ENCODE peak calls at places on chromosomes 2 and 18, in four cellular contexts. U is cardiac muscle cell, E is fibroblast of lung, H is hepatocyte. Q is an unnamed sample. For H3K36me3, the result is how much of the 10 kb centered on the place peaks cover.

GRCh38 chr2:38146917-38147307 is 71.0 kb upstream of the CYP1B1 start:
- DNase-seq in U (peak), E (peak), H (peak), Q (no peak)

GRCh38 chr2:64263315-64263714 is 119.1 kb upstream of the PELI1 start:
- DNase-seq in U (no peak), E (peak), H (peak), Q (no peak)

GRCh38 chr2:239595711-239596110 is 194.9 kb upstream of the HDAC4 start:
- DNase-seq in U (no peak), E (no peak), H (no peak), Q (no peak)

GRCh38 chr2:152336103-152336853 is 1.3 kb downstream of the FMNL2 start:
- DNase-seq in U (peak), E (peak), H (peak), Q (no peak)

GRCh38 chr2:207219716-207220414 is 54.1 kb upstream of the KLF7 start:
- DNase-seq in U (no peak), E (peak), H (peak), Q (no peak)

GRCh38 chr2:71882949-71883472 is 264.7 kb downstream of the CYP26B1 start:
- DNase-seq in U (no peak), E (peak), H (peak), Q (no peak)

GRCh38 chr2:10514743-10515142 is 66.6 kb upstream of the ODC1 start:
- DNase-seq in U (no peak), E (peak), H (no peak), Q (no peak)

GRCh38 chr2:95276888-95277245 is 2.6 kb downstream of the PROM2 start:
- DNase-seq in U (no peak), E (no peak), H (no peak), Q (no peak)

GRCh38 chr2:42926438-42927333 is 134.3 kb upstream of the HAAO start:
- DNase-seq in U (no peak), E (no peak), H (peak), Q (no peak)

DNA sequence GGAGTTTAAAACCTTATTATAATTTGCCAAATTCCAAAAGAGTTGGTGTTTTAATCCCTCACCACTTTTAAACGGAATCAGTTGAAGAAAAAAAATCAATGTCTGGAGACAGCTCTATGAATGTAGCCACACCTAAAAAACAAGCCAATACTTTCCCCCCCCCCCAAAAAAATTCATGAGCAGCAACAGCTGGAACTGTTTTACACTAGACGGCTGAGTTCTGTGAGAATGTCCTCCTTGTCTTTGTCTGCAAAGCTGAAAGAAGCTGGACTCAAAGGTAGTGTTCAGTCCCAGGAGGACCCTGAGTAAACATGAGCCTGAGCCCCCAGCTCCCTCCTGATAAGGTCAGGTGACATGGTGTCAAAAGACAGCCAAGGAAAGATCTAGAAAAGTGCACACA is 68.2 kb downstream of the ZNF521 start:
- DNase-seq in U (no peak), E (no peak), H (no peak), Q (no peak)
- H3K27ac ChIP-seq in U (peak), E (no peak), H (no peak), Q (no peak)

GRCh38 chr2:11773747-11774536 is 27.5 kb downstream of the LPIN1 start:
- DNase-seq in U (no peak), E (no peak), H (no peak), Q (no peak)

GRCh38 chr2:11774600-11774999 is 28.2 kb downstream of the LPIN1 start:
- DNase-seq in U (no peak), E (no peak), H (no peak), Q (no peak)

GRCh38 chr2:11773111-11773510 is 26.7 kb downstream of the LPIN1 start:
- DNase-seq in U (no peak), E (no peak), H (no peak), Q (no peak)

GRCh38 chr2:11777066-11777782 is 30.8 kb downstream of the LPIN1 start:
- DNase-seq in U (no peak), E (no peak), H (peak), Q (no peak)

DNA sequence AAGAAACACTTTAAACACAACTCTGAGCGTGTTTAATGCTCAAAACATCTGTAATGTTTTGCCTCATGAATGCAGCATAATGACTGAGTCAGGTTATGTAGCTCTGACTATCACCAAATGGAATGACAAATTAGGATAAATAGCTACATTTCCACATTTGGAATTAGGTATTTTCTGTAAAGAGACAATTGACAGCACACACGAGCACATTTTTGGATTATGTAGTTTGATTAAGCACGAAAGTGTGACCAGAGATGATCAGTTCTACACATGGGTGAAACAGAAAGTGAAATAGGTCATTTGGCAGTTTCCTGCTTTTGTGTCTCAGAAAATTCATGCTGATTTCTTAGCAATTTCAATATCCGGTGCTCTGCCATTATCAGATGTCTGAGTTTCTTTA is 29.0 kb downstream of the LPIN1 start:
- DNase-seq in U (no peak), E (peak), H (no peak), Q (peak)
- H3K36me3 ChIP-seq in U (under half), E (under half), H (under half), Q (half or more)

DNA sequence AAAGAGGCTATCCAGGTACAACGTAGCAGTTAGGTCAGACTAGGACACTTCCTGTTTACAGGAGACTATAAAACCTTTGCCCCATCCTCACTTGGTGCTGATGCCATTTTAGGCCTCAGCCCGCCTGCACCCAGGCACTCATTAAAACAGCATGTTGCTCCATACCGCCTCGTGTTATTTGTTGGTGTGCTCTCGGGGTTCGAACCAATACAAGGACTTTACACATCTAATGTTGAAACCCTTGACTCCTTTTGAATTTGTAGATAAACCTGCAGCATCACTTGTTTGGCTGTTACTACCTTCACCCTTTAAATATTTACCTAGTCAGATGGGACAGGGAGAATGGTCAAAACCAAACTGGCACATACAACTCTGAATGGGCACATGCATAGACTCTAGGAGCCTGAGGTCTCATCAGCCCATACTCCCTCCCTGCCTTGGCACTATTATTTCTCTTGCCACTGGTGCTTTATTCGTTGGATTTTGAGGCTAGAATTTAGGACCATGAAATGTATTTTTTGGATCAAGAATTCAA is 40.9 kb upstream of the CHST9 start:
- DNase-seq in U (no peak), E (no peak), H (no peak), Q (no peak)
- H3K27ac ChIP-seq in U (no peak), E (no peak), H (no peak), Q (no peak)

DNA sequence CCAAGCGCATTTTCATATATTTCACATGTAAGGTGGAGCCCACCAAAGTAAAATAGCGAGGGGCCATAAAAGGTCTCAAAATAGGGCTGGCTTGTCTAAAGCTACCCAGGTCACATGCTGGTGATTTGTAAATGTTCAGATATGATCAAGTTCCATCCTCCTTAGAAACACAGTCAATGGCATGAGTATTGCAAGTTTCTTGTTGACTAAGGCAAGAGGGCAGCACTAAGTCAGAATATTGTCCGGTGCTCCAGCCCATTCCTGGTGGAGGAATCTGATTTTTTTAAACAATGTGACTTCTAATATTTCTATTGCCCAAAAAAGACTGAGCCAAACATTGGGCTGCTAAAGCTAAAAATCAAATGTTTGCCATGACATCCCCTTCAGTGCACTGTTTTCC is 85.1 kb downstream of the LAMA1 start:
- DNase-seq in U (no peak), E (no peak), H (no peak), Q (no peak)
- H3K36me3 ChIP-seq in U (under half), E (under half), H (under half), Q (under half)

GRCh38 chr18:5391427-5391826 is 95.9 kb upstream of the ZBTB14 start:
- DNase-seq in U (no peak), E (no peak), H (no peak), Q (no peak)
- H3K27ac ChIP-seq in U (no peak), E (no peak), H (no peak), Q (no peak)

Q was measured in CD4-positive, CD25-positive, alpha-beta regulatory T cell.